ENCODE peak calls at places on chromosomes 11 and 22, in eight cellular contexts. Y, W, Q, R, N, K, O and U are unnamed samples.

GRCh38 chr11:706439-706956 is 467 bp downstream of the EPS8L2 start:
- DNase-seq in Y (peak), W (peak), Q (no peak), R (no peak), N (no peak), K (no peak), O (no peak), U (no peak)

GRCh38 chr22:40953446-40953845 is 2.3 kb downstream of the RBX1 start:
- DNase-seq in Y (no peak), W (no peak), Q (no peak), R (no peak), N (no peak), K (no peak), O (no peak), U (no peak)

GRCh38 chr22:47623740-47624103 is 861.3 kb downstream of the TBC1D22A start:
- DNase-seq in Y (no peak), W (no peak), Q (no peak), R (no peak), N (peak), K (no peak), O (no peak), U (no peak)

GRCh38 chr11:69010964-69011623 is 2.0 kb downstream of the MRGPRF start:
- DNase-seq in Y (peak), W (peak), Q (peak), R (no peak), N (peak), K (peak), O (peak), U (peak)

GRCh38 chr11:14021738-14022137 is 59.2 kb downstream of the SPON1 start:
- DNase-seq in Y (no peak), W (no peak), Q (no peak), R (no peak), N (no peak), K (no peak), O (no peak), U (no peak)

GRCh38 chr11:15073361-15074205 is at the start of gene CALCB:
- DNase-seq in Y (peak), W (no peak), Q (no peak), R (no peak), N (no peak), K (no peak), O (no peak), U (peak)

GRCh38 chr11:14384338-14384737 is 25.4 kb upstream of the RRAS2 start:
- DNase-seq in Y (no peak), W (no peak), Q (no peak), R (peak), N (no peak), K (no peak), O (no peak), U (no peak)

GRCh38 chr11:75311858-75312288 is 39.6 kb downstream of the ARRB1 start:
- DNase-seq in Y (no peak), W (no peak), Q (peak), R (no peak), N (no peak), K (peak), O (no peak), U (no peak)

GRCh38 chr11:3149852-3150188 is 15.3 kb downstream of the OSBPL5 start:
- DNase-seq in Y (no peak), W (no peak), Q (no peak), R (no peak), N (no peak), K (no peak), O (no peak), U (no peak)

GRCh38 chr11:6618117-6619020 is 853 bp downstream of the TPP1 start:
- DNase-seq in Y (no peak), W (no peak), Q (no peak), R (peak), N (no peak), K (no peak), O (no peak), U (peak)

GRCh38 chr22:30396871-30397655 is at the start of gene SEC14L2:
- DNase-seq in Y (peak), W (no peak), Q (peak), R (no peak), N (no peak), K (peak), O (peak), U (peak)

GRCh38 chr11:103215812-103216211 is 106.6 kb downstream of the DYNC2H1 start:
- DNase-seq in Y (no peak), W (no peak), Q (no peak), R (no peak), N (no peak), K (no peak), O (no peak), U (no peak)

GRCh38 chr11:7977251-7977917 is 9.8 kb upstream of the EIF3F start:
- DNase-seq in Y (peak), W (no peak), Q (no peak), R (peak), N (no peak), K (no peak), O (no peak), U (no peak)

GRCh38 chr11:95831198-95831883 is 41.0 kb downstream of the CEP57 start:
- DNase-seq in Y (no peak), W (no peak), Q (no peak), R (peak), N (no peak), K (no peak), O (no peak), U (no peak)

GRCh38 chr11:3890806-3891205 is 35.3 kb downstream of the STIM1 start:
- DNase-seq in Y (no peak), W (no peak), Q (no peak), R (no peak), N (no peak), K (no peak), O (no peak), U (no peak)

GRCh38 chr22:46373166-46373565 is 37.7 kb downstream of the TRMU start:
- DNase-seq in Y (no peak), W (no peak), Q (no peak), R (no peak), N (no peak), K (peak), O (no peak), U (no peak)

GRCh38 chr11:106988151-106988806 is 30.0 kb downstream of the GUCY1A2 start:
- DNase-seq in Y (no peak), W (no peak), Q (peak), R (peak), N (no peak), K (no peak), O (no peak), U (no peak)

GRCh38 chr22:37401401-37401859 is 25.8 kb downstream of the ELFN2 start:
- DNase-seq in Y (no peak), W (no peak), Q (peak), R (peak), N (no peak), K (peak), O (no peak), U (no peak)

GRCh38 chr22:45582955-45583320 is 80.3 kb downstream of the FBLN1 start:
- DNase-seq in Y (no peak), W (peak), Q (peak), R (no peak), N (no peak), K (no peak), O (no peak), U (no peak)

GRCh38 chr11:2860636-2861035 is 24.9 kb downstream of the CDKN1C start:
- DNase-seq in Y (peak), W (no peak), Q (no peak), R (no peak), N (no peak), K (no peak), O (no peak), U (peak)

GRCh38 chr22:40482391-40482790 is 112.0 kb downstream of the SGSM3 start:
- DNase-seq in Y (no peak), W (no peak), Q (no peak), R (no peak), N (no peak), K (no peak), O (no peak), U (no peak)

GRCh38 chr11:109040303-109040702 is 375.4 kb downstream of the DDX10 start:
- DNase-seq in Y (peak), W (no peak), Q (no peak), R (no peak), N (no peak), K (no peak), O (no peak), U (no peak)

GRCh38 chr11:119370486-119371046 is 10.9 kb downstream of the USP2 start:
- DNase-seq in Y (no peak), W (no peak), Q (peak), R (no peak), N (no peak), K (peak), O (no peak), U (no peak)

GRCh38 chr22:24289138-24289537 is 18.5 kb downstream of the SPECC1L start:
- DNase-seq in Y (no peak), W (no peak), Q (no peak), R (peak), N (no peak), K (no peak), O (no peak), U (no peak)

GRCh38 chr22:36860821-36861659 is at the start of gene NCF4:
- DNase-seq in Y (no peak), W (no peak), Q (peak), R (no peak), N (no peak), K (peak), O (no peak), U (peak)

GRCh38 chr22:35437038-35437437 is 37.1 kb downstream of the MCM5 start:
- DNase-seq in Y (peak), W (no peak), Q (no peak), R (no peak), N (no peak), K (no peak), O (no peak), U (peak)

GRCh38 chr11:116109228-116109627 is 605.0 kb upstream of the CADM1 start:
- DNase-seq in Y (peak), W (no peak), Q (no peak), R (peak), N (no peak), K (no peak), O (no peak), U (no peak)

GRCh38 chr11:116861539-116861938 is 24.1 kb upstream of the APOA1 start:
- DNase-seq in Y (no peak), W (no peak), Q (no peak), R (no peak), N (no peak), K (no peak), O (no peak), U (no peak)

GRCh38 chr11:77249427-77249826 is 52.1 kb downstream of the GDPD4 start:
- DNase-seq in Y (no peak), W (no peak), Q (no peak), R (no peak), N (no peak), K (no peak), O (no peak), U (no peak)

GRCh38 chr11:32224580-32224979 is 133.7 kb downstream of the RCN1 start:
- DNase-seq in Y (no peak), W (no peak), Q (no peak), R (no peak), N (peak), K (no peak), O (no peak), U (no peak)

GRCh38 chr11:130840683-130841082 is 75.6 kb downstream of the SNX19 start:
- DNase-seq in Y (no peak), W (no peak), Q (no peak), R (no peak), N (no peak), K (no peak), O (no peak), U (no peak)

GRCh38 chr22:27835446-27835845 is 33.9 kb upstream of the MN1 start:
- DNase-seq in Y (no peak), W (no peak), Q (no peak), R (peak), N (no peak), K (no peak), O (no peak), U (no peak)

GRCh38 chr11:113365895-113366294 is 21.7 kb upstream of the ANKK1 start:
- DNase-seq in Y (no peak), W (no peak), Q (no peak), R (no peak), N (no peak), K (no peak), O (no peak), U (peak)

GRCh38 chr22:28203286-28203685 is 284.2 kb upstream of the PITPNB start:
- DNase-seq in Y (no peak), W (no peak), Q (no peak), R (no peak), N (no peak), K (no peak), O (no peak), U (no peak)

DNA sequence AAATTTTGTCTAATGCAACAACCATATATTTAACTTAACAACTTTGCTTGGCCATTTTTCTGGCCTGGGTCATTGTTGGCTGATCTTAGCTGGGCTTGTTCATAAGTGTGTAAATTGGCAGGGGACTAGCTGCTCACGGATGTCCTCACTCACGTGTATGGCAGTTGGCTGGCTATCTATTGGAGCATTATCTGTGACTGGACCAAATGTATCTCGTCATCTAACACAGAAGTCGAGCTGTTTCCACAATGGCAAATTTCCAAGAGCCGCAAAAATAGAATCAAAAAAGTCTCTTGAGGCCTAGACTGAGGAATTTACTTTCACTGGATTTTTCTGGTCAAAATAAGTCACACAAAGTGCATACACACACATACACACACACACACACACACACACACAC is 893.3 kb downstream of the FAM181B start:
- DNase-seq in Y (no peak), W (no peak), Q (no peak), R (peak), N (no peak), K (no peak), O (no peak), U (no peak)
- TF ChIP-seq CTCF in Y (no peak), W (no peak), Q (no peak), R (no peak), N (no peak), K (no peak), O (no peak), U (no peak)

DNA sequence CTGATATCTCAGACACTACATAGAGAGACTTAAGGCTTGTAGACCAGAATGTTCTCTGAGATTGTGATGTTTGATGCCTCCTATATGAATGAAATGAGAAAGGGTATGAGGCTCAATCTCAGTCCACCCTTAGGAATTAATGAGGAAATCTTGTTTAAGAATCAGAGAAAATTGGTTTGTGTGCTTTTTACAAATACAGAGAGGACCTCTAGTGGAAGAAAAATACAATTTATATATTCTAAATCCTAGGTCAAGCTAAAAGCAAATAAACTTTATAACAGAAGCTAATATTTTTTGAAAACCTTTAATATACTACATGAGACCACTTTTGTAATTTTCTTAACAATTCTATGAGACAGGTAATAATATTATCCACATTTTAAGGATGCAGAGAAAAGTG is 5.0 kb upstream of the OR52H1 start:
- DNase-seq in Y (no peak), W (no peak), Q (no peak), R (no peak), N (no peak), K (no peak), O (no peak), U (no peak)
- TF ChIP-seq CTCF in Y (peak), W (peak), Q (peak), R (no peak), N (peak), K (peak), O (peak), U (no peak)

GRCh38 chr11:117945047-117945820 is 16.0 kb upstream of the TMPRSS13 start:
- DNase-seq in Y (no peak), W (no peak), Q (no peak), R (no peak), N (no peak), K (no peak), O (no peak), U (no peak)
- TF ChIP-seq CTCF in Y (no peak), W (no peak), Q (no peak), R (peak), N (no peak), K (no peak), O (peak), U (peak)

GRCh38 chr22:22071455-22071854 is 88.9 kb upstream of the TOP3B start:
- DNase-seq in Y (no peak), W (no peak), Q (no peak), R (no peak), N (no peak), K (no peak), O (no peak), U (no peak)

GRCh38 chr22:22068657-22069056 is 86.1 kb upstream of the TOP3B start:
- DNase-seq in Y (no peak), W (no peak), Q (no peak), R (no peak), N (no peak), K (no peak), O (no peak), U (no peak)

GRCh38 chr22:22068025-22068424 is 85.4 kb upstream of the TOP3B start:
- DNase-seq in Y (no peak), W (no peak), Q (no peak), R (no peak), N (no peak), K (no peak), O (no peak), U (no peak)

GRCh38 chr22:22070371-22070824 is 87.8 kb upstream of the TOP3B start:
- DNase-seq in Y (no peak), W (no peak), Q (no peak), R (no peak), N (no peak), K (no peak), O (no peak), U (no peak)

DNA sequence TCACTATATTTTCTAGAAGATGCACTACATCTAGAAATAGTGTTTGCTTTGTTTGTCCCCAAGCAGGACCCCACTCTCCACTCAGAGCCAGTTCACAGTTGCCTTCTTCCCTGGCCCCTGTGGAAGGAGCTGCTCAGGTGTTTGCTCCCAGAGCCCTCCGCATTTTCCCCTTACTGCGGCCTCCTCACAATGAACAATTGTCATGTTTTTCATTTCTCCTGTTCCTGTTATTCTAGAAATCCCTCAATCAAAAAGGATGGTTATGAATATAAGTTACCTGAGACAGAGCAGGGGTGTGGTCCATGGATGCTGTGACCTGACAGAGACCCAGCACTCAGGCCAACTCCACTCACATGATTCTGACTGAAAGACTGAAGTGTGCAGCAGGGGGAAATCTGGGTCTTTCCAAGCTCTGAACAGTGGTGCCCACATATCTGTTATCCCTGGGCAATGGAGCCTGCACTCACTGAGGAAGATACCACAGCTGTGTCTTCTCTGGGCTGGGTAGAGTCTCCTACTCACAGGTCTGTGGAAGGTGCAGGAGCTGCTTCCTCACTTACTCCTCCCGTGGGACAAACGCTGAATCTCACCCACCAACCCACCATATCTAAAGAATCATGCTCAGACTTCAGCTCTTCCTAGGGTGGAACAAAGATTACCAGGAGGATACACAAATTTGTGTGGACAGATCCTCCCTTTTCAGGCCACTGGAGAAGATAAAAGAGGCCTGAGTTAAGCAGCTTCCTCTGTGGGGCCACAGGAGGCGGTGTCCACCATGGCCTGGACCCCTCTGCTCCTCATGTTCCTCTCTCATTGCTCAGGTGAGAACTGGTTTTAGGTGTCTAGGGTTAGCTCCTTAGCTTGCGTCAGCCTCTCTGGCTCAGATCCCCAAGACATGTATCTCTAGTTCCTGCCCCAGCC is 87.1 kb upstream of the TOP3B start:
- DNase-seq in Y (no peak), W (no peak), Q (no peak), R (no peak), N (no peak), K (no peak), O (no peak), U (no peak)
- TF ChIP-seq CTCF in Y (no peak), W (no peak), Q (no peak), R (no peak), N (no peak), K (no peak), O (no peak), U (no peak)

DNA sequence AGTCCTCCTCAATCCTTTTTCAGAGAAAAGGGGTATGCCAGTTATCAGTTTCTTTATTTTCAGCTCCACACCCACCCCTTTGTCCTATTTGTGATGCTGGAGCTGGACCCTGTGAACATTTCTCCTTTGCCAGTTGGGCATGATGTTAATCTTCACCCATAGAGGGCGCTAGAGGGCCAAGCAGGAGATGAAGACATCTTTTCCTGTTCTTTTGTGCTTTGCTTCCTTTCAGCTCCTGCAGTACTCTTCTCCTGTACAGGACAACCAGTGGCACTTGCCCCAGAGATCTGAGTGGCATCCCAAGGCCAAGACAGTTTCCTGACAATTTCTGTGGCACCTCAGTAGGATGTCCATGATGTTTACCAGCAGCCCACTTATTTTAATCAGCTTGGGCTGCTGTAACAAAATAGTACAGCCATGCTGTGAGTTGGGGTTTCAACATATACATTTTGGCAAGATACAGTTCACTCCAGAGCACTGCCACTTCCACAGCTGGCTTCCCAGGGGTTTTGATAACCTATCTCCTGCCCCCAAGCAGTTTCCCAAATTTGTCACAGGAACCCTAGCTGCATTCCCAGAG is 4.6 kb downstream of the SAA2 start:
- DNase-seq in Y (peak), W (no peak), Q (no peak), R (peak), N (no peak), K (no peak), O (peak), U (peak)
- TF ChIP-seq CTCF in Y (peak), W (peak), Q (peak), R (peak), N (peak), K (peak), O (peak), U (peak)

GRCh38 chr11:70064011-70064725 is 13.9 kb upstream of the ANO1 start:
- DNase-seq in Y (no peak), W (no peak), Q (no peak), R (no peak), N (peak), K (no peak), O (no peak), U (no peak)

GRCh38 chr11:70063121-70063520 is 15.0 kb upstream of the ANO1 start:
- DNase-seq in Y (no peak), W (no peak), Q (no peak), R (no peak), N (no peak), K (no peak), O (no peak), U (no peak)

GRCh38 chr11:70064726-70065317 is 13.3 kb upstream of the ANO1 start:
- DNase-seq in Y (no peak), W (no peak), Q (no peak), R (no peak), N (peak), K (no peak), O (no peak), U (no peak)

GRCh38 chr11:70061734-70062133 is 16.4 kb upstream of the ANO1 start:
- DNase-seq in Y (no peak), W (no peak), Q (no peak), R (no peak), N (no peak), K (no peak), O (no peak), U (no peak)

GRCh38 chr11:70063555-70063954 is 14.6 kb upstream of the ANO1 start:
- DNase-seq in Y (no peak), W (no peak), Q (no peak), R (no peak), N (peak), K (no peak), O (no peak), U (no peak)
- TF ChIP-seq CTCF in Y (no peak), W (no peak), Q (no peak), R (no peak), N (no peak), K (no peak), O (no peak), U (no peak)

GRCh38 chr11:125568970-125569912 is at the start of gene EI24:
- DNase-seq in Y (peak), W (peak), Q (peak), R (peak), N (peak), K (peak), O (peak), U (peak)
- TF ChIP-seq CTCF in Y (peak), W (peak), Q (peak), R (peak), N (peak), K (peak), O (peak), U (peak)